ENCODE peak calls at places on chromosomes 7 and 10, in eight cellular contexts. Z is HCEC 1CT, H is substantia nigra, N is left ventricle myocardium superior, L is sciatic nerve, O is kidney epithelial cell, J is G401, U is MM.1S. E is an unnamed sample.

GRCh38 chr7:132837529-132837928 is 244.4 kb downstream of the CHCHD3 start:
- DNase-seq in H (no peak), Z (no peak), U (no peak), J (peak; percentile 8), L (no peak), N (no peak), O (no peak), E (no peak)

GRCh38 chr10:3229815-3230214 is 57.2 kb upstream of the PITRM1 start:
- DNase-seq in U (no peak), J (no peak), N (no peak), H (no peak), Z (no peak), L (no peak), O (no peak), E (no peak)

GRCh38 chr7:129497156-129497555 is 5.2 kb upstream of the SMKR1 start:
- DNase-seq in N (no peak), Z (no peak), J (no peak), U (peak; percentile 1), O (no peak), L (no peak), H (no peak), E (peak; percentile 42)

GRCh38 chr10:22727663-22728062 is 13.3 kb upstream of the PIP4K2A start:
- DNase-seq in O (no peak), J (no peak), L (no peak), U (no peak), N (no peak), Z (no peak), H (no peak), E (no peak)

GRCh38 chr10:61063035-61063434 is 119.0 kb upstream of the RHOBTB1 start:
- DNase-seq in O (no peak), U (no peak), Z (no peak), L (no peak), N (no peak), H (no peak), J (peak; percentile 50), E (no peak)

GRCh38 chr10:119896937-119897336 is 4.4 kb downstream of the SEC23IP start:
- DNase-seq in J (peak; percentile 56), Z (peak; percentile 25), O (no peak), N (peak; percentile 77), U (no peak), H (no peak), L (no peak), E (no peak)

GRCh38 chr7:73999664-74000420 is 28.1 kb upstream of the ELN start:
- DNase-seq in N (peak; percentile 58), J (no peak), U (no peak), O (peak; percentile 28), H (no peak), L (no peak), Z (peak; percentile 4), E (peak; percentile 93)

GRCh38 chr7:135784013-135784412 is 35.4 kb upstream of the FAM180A start:
- DNase-seq in Z (no peak), N (no peak), J (no peak), O (no peak), L (no peak), U (no peak), H (no peak), E (no peak)

GRCh38 chr10:17882557-17882956 is 69.2 kb upstream of the SLC39A12 start:
- DNase-seq in H (no peak), N (no peak), L (no peak), J (no peak), Z (no peak), U (no peak), O (no peak), E (no peak)

GRCh38 chr10:78177013-78177370 is 143.3 kb downstream of the RPS24 start:
- DNase-seq in J (peak; percentile 44), O (no peak), H (peak; percentile 90), L (no peak), Z (no peak), U (no peak), N (no peak), E (no peak)

E was measured in lower leg skin.